ENCODE peak calls at places on chromosome 18, in six cellular contexts. D, A, N, L, J and S are unnamed samples.

GRCh38 chr18:10923671-10924070 is 225.7 kb downstream of the PIEZO2 start:
- DNase-seq in J (no peak), L (no peak), A (no peak), N (peak), D (no peak), S (no peak)

GRCh38 chr18:45325791-45326190 is 289.5 kb upstream of the SLC14A2 start:
- DNase-seq in D (no peak), A (no peak), L (no peak), J (no peak), N (no peak), S (no peak)

GRCh38 chr18:9649164-9649540 is 34.8 kb upstream of the PPP4R1 start:
- DNase-seq in L (no peak), D (no peak), J (no peak), N (no peak), A (no peak), S (no peak)

GRCh38 chr18:12531747-12532146 is 124.0 kb downstream of the PRELID3A start:
- DNase-seq in N (no peak), D (no peak), J (no peak), L (no peak), A (no peak), S (no peak)

GRCh38 chr18:43279015-43279758 is 1.9 kb upstream of the SYT4 start:
- DNase-seq in J (peak), N (peak), L (no peak), D (no peak), A (peak), S (no peak)

GRCh38 chr18:45004531-45004930 is 323.8 kb downstream of the SETBP1 start:
- DNase-seq in A (no peak), N (no peak), J (no peak), D (no peak), L (no peak), S (no peak)

GRCh38 chr18:31101148-31102019 is 837 bp downstream of the DSC2 start:
- DNase-seq in A (peak), D (peak), L (peak), J (peak), N (peak), S (peak)

GRCh38 chr18:9742588-9743131 is 34.6 kb downstream of the RAB31 start:
- DNase-seq in D (no peak), J (no peak), N (no peak), L (no peak), A (no peak), S (no peak)

GRCh38 chr18:13611616-13612110 is 114.7 kb downstream of the FAM210A start:
- DNase-seq in D (peak), A (peak), J (peak), N (peak), L (no peak), S (peak)

GRCh38 chr18:72993245-72993644 is 125.5 kb upstream of the NETO1 start:
- DNase-seq in N (no peak), D (no peak), A (no peak), L (no peak), J (no peak), S (no peak)

GRCh38 chr18:8124232-8125146 is 484.7 kb upstream of the RAB12 start:
- DNase-seq in D (no peak), N (no peak), L (no peak), A (no peak), J (no peak), S (no peak)

GRCh38 chr18:59681521-59682004 is 15.7 kb downstream of the CCBE1 start:
- DNase-seq in J (no peak), A (no peak), L (no peak), N (no peak), D (no peak), S (no peak)

GRCh38 chr18:6951336-6952090 is 166.1 kb downstream of the LAMA1 start:
- DNase-seq in N (no peak), L (no peak), J (no peak), D (no peak), A (no peak), S (no peak)

GRCh38 chr18:69365658-69366057 is 35.0 kb upstream of the DOK6 start:
- DNase-seq in D (no peak), J (no peak), N (no peak), L (no peak), A (no peak), S (no peak)

GRCh38 chr18:37563810-37564511 is 1.6 kb downstream of the CELF4 start:
- DNase-seq in A (no peak), J (no peak), N (no peak), L (no peak), D (no peak), S (no peak)

GRCh38 chr18:46915800-46916550 is 1.3 kb downstream of the PIAS2 start:
- DNase-seq in J (no peak), D (no peak), A (no peak), N (no peak), L (no peak), S (no peak)

GRCh38 chr18:2338601-2339000 is 232.7 kb downstream of the METTL4 start:
- DNase-seq in L (no peak), D (no peak), J (no peak), N (no peak), A (no peak), S (no peak)

GRCh38 chr18:77116201-77117080 is 16.1 kb downstream of the MBP start:
- DNase-seq in L (no peak), N (no peak), J (no peak), D (no peak), A (no peak), S (no peak)

GRCh38 chr18:73235491-73235890 is 367.7 kb upstream of the NETO1 start:
- DNase-seq in D (no peak), A (peak), J (peak), L (peak), N (peak), S (no peak)

DNA sequence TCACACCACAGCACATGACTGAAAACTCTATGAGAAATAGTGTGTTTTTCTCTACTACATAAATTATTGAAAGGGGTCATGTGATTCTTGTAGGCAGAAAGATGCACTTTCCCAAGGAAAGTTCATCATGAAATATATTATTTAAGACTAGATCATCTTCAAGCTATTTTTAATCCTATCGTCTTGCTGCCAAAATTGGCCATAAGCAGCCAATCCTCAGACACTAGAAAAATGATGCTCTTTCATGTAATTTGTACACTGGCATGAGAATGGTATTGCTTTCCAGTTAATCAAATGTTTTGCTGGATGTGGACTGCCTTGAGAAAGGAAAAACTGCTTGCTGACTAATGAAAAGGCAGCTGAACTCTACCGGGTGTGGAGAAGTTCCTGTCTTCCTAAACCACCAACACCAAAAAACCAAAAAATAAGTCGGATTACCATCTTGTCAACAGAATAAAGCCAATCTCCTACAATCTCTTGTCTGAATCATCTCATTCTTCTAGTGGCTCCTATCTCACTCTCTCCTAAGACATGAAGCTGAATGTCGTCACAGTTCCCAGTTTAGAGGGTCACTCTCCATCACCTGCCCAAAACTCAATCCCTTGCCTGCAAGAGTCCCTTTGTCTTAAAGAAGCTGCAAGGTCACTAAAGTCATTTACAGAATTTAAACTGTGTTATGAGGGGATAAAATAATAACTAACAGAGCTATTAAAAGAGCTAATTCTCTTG is 5.3 kb downstream of the BCL2 start:
- DNase-seq in L (no peak), N (no peak), J (no peak), D (no peak), A (no peak), S (no peak)
- H3K27ac ChIP-seq in L (no peak), N (no peak), J (no peak), D (peak), A (no peak), S (no peak)

DNA sequence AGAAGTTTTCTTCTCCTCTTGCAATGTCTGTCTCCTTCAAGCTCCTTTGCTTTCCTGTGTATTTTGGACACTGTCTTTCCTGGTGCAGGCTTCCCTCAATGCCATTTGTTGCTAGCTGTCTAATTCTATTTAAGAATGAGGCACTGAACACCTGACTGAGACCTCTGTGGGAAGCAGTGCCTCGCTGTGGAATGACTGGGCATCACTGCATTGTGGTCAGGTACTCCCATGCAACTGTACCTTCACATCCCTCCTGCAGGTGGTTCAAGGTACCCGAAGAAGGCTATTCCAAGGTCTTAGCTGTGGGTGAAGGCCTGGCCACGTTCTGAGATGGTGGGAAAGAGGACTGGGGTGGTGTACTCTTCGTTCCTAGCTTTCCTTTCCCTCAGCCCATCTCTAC is 152.8 kb upstream of the CTAGE1 start:
- DNase-seq in D (no peak), J (no peak), L (no peak), N (no peak), A (no peak), S (no peak)
- TF ChIP-seq CTCF in D (no peak), J (no peak), L (no peak), N (no peak), A (peak), S (no peak)

GRCh38 chr18:383135-383534 is 115.3 kb upstream of the THOC1 start:
- DNase-seq in L (no peak), N (no peak), A (no peak), D (no peak), J (no peak), S (no peak)
- H3K27ac ChIP-seq in L (no peak), N (no peak), A (no peak), D (no peak), J (no peak), S (no peak)

GRCh38 chr18:61154866-61155265 is 178.4 kb upstream of the CDH20 start:
- DNase-seq in N (no peak), L (no peak), D (no peak), J (no peak), A (no peak), S (no peak)
- TF ChIP-seq CTCF in N (no peak), L (no peak), D (no peak), J (no peak), A (no peak), S (no peak)

GRCh38 chr18:79915161-79916127 is 36.0 kb downstream of the SLC66A2 start:
- DNase-seq in A (no peak), D (no peak), J (peak), L (no peak), N (no peak), S (peak)

GRCh38 chr18:79912994-79913831 is 38.2 kb downstream of the SLC66A2 start:
- DNase-seq in A (no peak), J (peak), L (no peak), N (no peak), D (no peak), S (peak)

GRCh38 chr18:79916546-79917350 is 34.7 kb downstream of the SLC66A2 start:
- DNase-seq in L (no peak), J (no peak), A (no peak), D (peak), N (no peak), S (peak)

GRCh38 chr18:79916128-79916494 is 35.3 kb downstream of the SLC66A2 start:
- DNase-seq in D (no peak), J (no peak), N (no peak), A (no peak), L (no peak), S (no peak)

DNA sequence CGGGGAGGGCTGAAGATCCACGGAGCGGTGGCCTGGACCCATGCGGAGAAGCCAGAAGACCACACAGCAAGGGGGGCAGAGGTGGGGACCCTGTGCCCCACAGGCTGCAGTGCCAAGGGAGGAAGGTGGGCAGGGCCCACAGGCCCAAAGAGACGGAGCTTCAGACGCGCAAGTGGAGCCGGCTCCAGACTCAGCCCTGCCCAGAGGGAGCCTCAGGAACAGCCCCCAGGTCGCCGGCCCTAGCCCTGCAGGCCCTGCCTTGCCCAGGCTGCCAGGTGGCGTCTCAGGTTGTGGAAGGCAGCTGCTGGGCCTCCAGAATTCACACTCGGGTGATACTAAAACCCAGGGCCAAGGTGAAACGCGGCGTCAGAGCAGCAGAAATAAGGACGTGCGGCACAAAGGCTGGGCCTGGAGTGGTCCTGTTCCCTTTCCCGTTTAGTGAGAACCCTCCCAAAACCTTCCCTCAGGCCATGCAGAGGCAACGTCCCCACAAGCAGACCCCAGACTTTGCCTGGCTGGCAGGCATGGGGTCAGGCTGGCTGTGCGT is 36.8 kb downstream of the SLC66A2 start:
- DNase-seq in L (no peak), J (peak), D (no peak), N (no peak), A (no peak), S (no peak)
- H3K27ac ChIP-seq in L (no peak), J (no peak), D (no peak), N (no peak), A (no peak), S (no peak)

DNA sequence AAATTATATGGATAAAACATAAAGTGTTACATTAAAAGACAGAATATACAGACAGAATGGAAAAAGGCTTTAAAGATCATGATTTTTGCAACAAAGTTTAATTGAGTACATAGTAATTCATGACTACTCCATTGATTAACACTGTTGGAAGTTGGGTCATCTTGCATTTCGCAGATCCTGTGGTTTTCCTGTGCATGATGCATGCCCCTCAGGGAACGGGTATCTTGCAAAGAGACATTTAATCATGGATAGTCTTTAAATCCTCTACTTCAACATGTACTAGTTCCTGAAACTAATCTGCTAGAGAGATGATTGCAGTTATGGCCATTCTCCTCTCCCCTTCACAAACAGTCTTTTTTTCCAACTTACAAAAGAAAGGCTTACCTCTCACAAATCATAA is 155.6 kb upstream of the DSEL start:
- DNase-seq in D (no peak), L (no peak), J (no peak), N (no peak), A (peak), S (no peak)
- TF ChIP-seq CTCF in D (no peak), L (no peak), J (no peak), N (no peak), A (no peak), S (no peak)

DNA sequence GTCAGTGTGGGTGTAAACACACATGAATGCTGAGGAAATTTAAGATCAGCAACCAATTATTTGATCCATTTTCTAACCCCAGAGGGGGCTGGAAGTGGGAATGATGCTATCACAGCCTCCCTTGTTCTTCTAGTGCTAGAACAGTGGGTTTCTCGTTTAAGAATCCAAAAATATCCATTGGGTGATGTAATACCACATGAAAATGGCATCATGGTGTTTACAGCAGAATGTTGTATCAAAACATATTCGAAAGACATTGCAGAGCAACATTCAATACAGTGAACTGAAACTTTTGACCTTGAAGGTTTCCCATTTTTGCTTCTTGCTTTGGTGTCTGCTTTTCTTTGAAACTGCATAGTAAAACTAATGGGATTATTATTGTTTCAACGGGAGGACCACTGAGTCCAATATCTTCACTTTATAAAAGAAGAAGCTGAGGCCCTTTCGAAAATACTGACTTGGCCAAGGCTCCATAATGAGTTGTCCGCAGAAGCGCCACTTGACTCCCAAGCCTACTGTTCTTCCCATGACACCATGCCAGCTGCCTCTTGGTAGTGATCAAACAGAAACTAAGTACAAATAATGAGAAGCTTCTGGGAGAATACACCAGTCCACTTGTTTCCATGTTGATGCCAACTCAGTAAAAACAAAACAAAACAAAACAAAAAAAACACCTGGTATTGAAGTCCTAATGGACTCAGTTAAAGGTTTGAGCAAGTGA is 106.1 kb downstream of the COLEC12 start:
- DNase-seq in J (no peak), N (no peak), A (no peak), L (no peak), D (no peak), S (no peak)
- H3K27ac ChIP-seq in J (peak), N (peak), A (no peak), L (no peak), D (no peak), S (peak)

GRCh38 chr18:48540329-48541025 is 1.6 kb downstream of the CTIF start:
- DNase-seq in L (peak), D (peak), N (peak), A (peak), J (peak), S (peak)
- TF ChIP-seq CTCF in L (no peak), D (peak), N (no peak), A (peak), J (peak), S (no peak)